ENCODE peak calls at places on chromosomes 7 and 10, in nine cellular contexts. N, R, W, Q, L, X, Y, T and O are unnamed samples.

GRCh38 chr7:133409421-133409820 is 156.5 kb downstream of the EXOC4 start:
- DNase-seq in Q (no peak), N (no peak), T (no peak), Y (no peak), W (no peak), X (no peak), L (no peak), R (no peak), O (no peak)

GRCh38 chr10:11673346-11674330 is 62.2 kb upstream of the USP6NL start:
- DNase-seq in W (no peak), T (no peak), R (no peak), Y (no peak), N (no peak), L (peak; percentile 84), Q (no peak), X (no peak), O (no peak)

GRCh38 chr7:44887293-44887692 is 2.0 kb upstream of the PURB start:
- DNase-seq in R (no peak), T (no peak), Y (no peak), N (no peak), L (no peak), Q (no peak), W (no peak), X (no peak), O (no peak)

GRCh38 chr7:934469-935320 is 19.8 kb downstream of the ADAP1 start:
- DNase-seq in T (no peak), Y (peak; percentile 19), Q (no peak), L (no peak), N (no peak), R (no peak), X (no peak), W (no peak), O (no peak)

GRCh38 chr7:159107052-159107892 is 37.4 kb downstream of the VIPR2 start:
- DNase-seq in W (no peak), R (no peak), Y (no peak), Q (no peak), T (no peak), N (no peak), X (no peak), L (no peak), O (no peak)

GRCh38 chr10:115093776-115094361 is 704 bp downstream of the ATRNL1 start:
- DNase-seq in T (no peak), X (peak; percentile 65), L (no peak), W (peak; percentile 17), R (no peak), Q (peak; percentile 73), N (no peak), Y (peak; percentile 23), O (no peak)

GRCh38 chr7:121873795-121874194 is 834 bp downstream of the PTPRZ1 start:
- DNase-seq in R (no peak), T (no peak), Y (no peak), L (no peak), Q (peak; percentile 11), N (no peak), X (no peak), W (no peak), O (no peak)

GRCh38 chr7:1922071-1922869 is 252.2 kb downstream of the ELFN1 start:
- DNase-seq in Q (no peak), L (peak; percentile 88), W (no peak), T (no peak), X (no peak), R (no peak), Y (no peak), N (no peak), O (peak; percentile 12)

GRCh38 chr10:46019541-46020343 is 10.7 kb downstream of the NCOA4 start:
- DNase-seq in W (peak; percentile 19), X (no peak), N (no peak), L (no peak), R (no peak), Y (peak; percentile 30), T (no peak), Q (no peak), O (no peak)

GRCh38 chr10:72043016-72043834 is 45.1 kb downstream of the SPOCK2 start:
- DNase-seq in N (no peak), T (no peak), X (no peak), Q (no peak), Y (no peak), R (no peak), L (no peak), W (no peak), O (peak; percentile 50)

GRCh38 chr10:127354992-127355391 is 158.6 kb upstream of the INSYN2A start:
- DNase-seq in Q (no peak), W (no peak), T (no peak), N (no peak), X (no peak), Y (no peak), L (no peak), R (no peak), O (no peak)

GRCh38 chr10:7035111-7035761 is 375.6 kb downstream of the SFMBT2 start:
- DNase-seq in N (no peak), Y (no peak), T (no peak), R (no peak), X (no peak), L (no peak), W (no peak), Q (no peak), O (no peak)

GRCh38 chr10:1382711-1383110 is 326.5 kb downstream of the WDR37 start:
- DNase-seq in N (no peak), X (no peak), L (no peak), Y (no peak), W (no peak), R (no peak), T (no peak), Q (no peak), O (no peak)

GRCh38 chr10:11035318-11035920 is 17.7 kb downstream of the CELF2 start:
- DNase-seq in T (no peak), L (peak; percentile 58), X (no peak), W (peak; percentile 6), Q (no peak), N (no peak), Y (peak; percentile 70), R (no peak), O (no peak)

GRCh38 chr7:30842542-30843451 is 68.9 kb upstream of the AQP1 start:
- DNase-seq in Y (no peak), R (no peak), N (no peak), L (peak; percentile 74), X (no peak), Q (no peak), T (no peak), W (peak; percentile 72), O (no peak)

GRCh38 chr10:34854147-34854601 is 39.1 kb upstream of the PARD3 start:
- DNase-seq in Q (no peak), L (peak; percentile 56), Y (no peak), X (no peak), R (no peak), N (no peak), W (peak; percentile 7), T (no peak), O (no peak)

GRCh38 chr10:30591249-30591670 is 38.3 kb downstream of the LYZL2 start:
- DNase-seq in Q (peak; percentile 37), T (no peak), R (no peak), N (peak; percentile 25), L (peak; percentile 49), W (no peak), Y (peak; percentile 25), X (peak; percentile 50), O (no peak)

GRCh38 chr10:3065622-3066021 is 1.7 kb upstream of the PFKP start:
- DNase-seq in T (no peak), Y (no peak), N (peak; percentile 11), W (no peak), R (no peak), Q (no peak), L (no peak), X (no peak), O (no peak)

GRCh38 chr7:24245362-24245761 is 38.6 kb upstream of the NPY start:
- DNase-seq in N (no peak), X (no peak), T (no peak), W (no peak), Y (no peak), L (no peak), R (no peak), Q (no peak), O (no peak)

GRCh38 chr7:84446991-84447480 is 252.4 kb upstream of the SEMA3A start:
- DNase-seq in X (no peak), T (no peak), W (no peak), Y (no peak), L (no peak), N (no peak), Q (no peak), R (no peak), O (no peak)

GRCh38 chr7:3916146-3916545 is 615.1 kb downstream of the SDK1 start:
- DNase-seq in Q (no peak), W (no peak), X (no peak), R (no peak), L (no peak), T (no peak), Y (no peak), N (no peak), O (no peak)

GRCh38 chr7:46115410-46115809 is 194.3 kb upstream of the IGFBP3 start:
- DNase-seq in Q (no peak), W (no peak), X (no peak), R (no peak), Y (no peak), N (no peak), T (no peak), L (no peak), O (no peak)

GRCh38 chr10:47351899-47352815 is 4.0 kb downstream of the RBP3 start:
- DNase-seq in Q (no peak), W (no peak), N (no peak), R (no peak), T (no peak), X (no peak), Y (no peak), L (no peak), O (no peak)

GRCh38 chr10:77965294-77965693 is 38.7 kb upstream of the DLG5 start:
- DNase-seq in X (no peak), R (no peak), W (no peak), T (no peak), Q (no peak), N (no peak), Y (no peak), L (peak; percentile 97), O (no peak)

GRCh38 chr10:10826125-10826524 is 191.5 kb upstream of the CELF2 start:
- DNase-seq in R (no peak), L (peak; percentile 71), T (no peak), Q (no peak), Y (no peak), N (no peak), W (no peak), X (no peak), O (no peak)

GRCh38 chr7:112370436-112370835 is 79.8 kb upstream of the IFRD1 start:
- DNase-seq in W (no peak), Q (no peak), T (no peak), Y (no peak), R (no peak), L (no peak), X (no peak), N (no peak), O (no peak)

GRCh38 chr7:47153076-47153475 is 428.8 kb downstream of the TNS3 start:
- DNase-seq in L (peak; percentile 95), X (no peak), T (no peak), W (no peak), R (no peak), Y (no peak), Q (no peak), N (peak; percentile 77), O (no peak)

GRCh38 chr10:30384791-30385201 is 35.7 kb upstream of the MTPAP start:
- DNase-seq in T (no peak), R (no peak), Y (no peak), Q (peak; percentile 44), N (peak; percentile 7), W (peak; percentile 15), X (no peak), L (peak; percentile 26), O (no peak)

GRCh38 chr10:14571866-14572507 is 202.7 kb downstream of the FAM107B start:
- DNase-seq in R (no peak), Q (peak; percentile 58), N (peak; percentile 46), W (peak; percentile 67), T (no peak), Y (peak; percentile 54), X (no peak), L (peak; percentile 20), O (no peak)

GRCh38 chr10:78436223-78436575 is 402.5 kb downstream of the RPS24 start:
- DNase-seq in N (no peak), L (no peak), Y (no peak), R (no peak), T (no peak), W (no peak), Q (no peak), X (no peak), O (no peak)

GRCh38 chr10:29795856-29796255 is 161.1 kb upstream of the SVIL start:
- DNase-seq in X (no peak), W (no peak), N (no peak), L (peak; percentile 70), R (no peak), T (no peak), Y (no peak), Q (no peak), O (no peak)